ENCODE peak calls at places on chromosomes 3 and 15, in six cellular contexts. One of them, this sample, is unnamed.
A peak's percentile ranks its signal among the peaks of the same experiment; 100 is the strongest.

GRCh38 chr15:100852630-100853029 is 27.0 kb upstream of the ALDH1A3 start:
- DNase-seq in effector memory CD8-positive, alpha-beta T cell: no peak
- DNase-seq in T47D: no peak
- DNase-seq in PC-9: no peak
- DNase-seq in pancreas: no peak
- DNase-seq in renal cortical epithelial cell: no peak
- DNase-seq in this sample: no peak

GRCh38 chr3:195881276-195881988 is 26.9 kb downstream of the TNK2 start:
- DNase-seq in effector memory CD8-positive, alpha-beta T cell: no peak
- DNase-seq in T47D: no peak
- DNase-seq in PC-9: no peak
- DNase-seq in pancreas: no peak
- DNase-seq in renal cortical epithelial cell: no peak
- DNase-seq in this sample: no peak

GRCh38 chr15:62799037-62799436 is 243.5 kb upstream of the TPM1 start:
- DNase-seq in effector memory CD8-positive, alpha-beta T cell: no peak
- DNase-seq in T47D: no peak
- DNase-seq in PC-9: no peak
- DNase-seq in pancreas: no peak
- DNase-seq in renal cortical epithelial cell: no peak
- DNase-seq in this sample: no peak

GRCh38 chr3:55735976-55736375 is 248.9 kb upstream of the WNT5A start:
- DNase-seq in effector memory CD8-positive, alpha-beta T cell: no peak
- DNase-seq in T47D: no peak
- DNase-seq in PC-9: no peak
- DNase-seq in pancreas: no peak
- DNase-seq in renal cortical epithelial cell: peak; percentile 8
- DNase-seq in this sample: no peak

GRCh38 chr3:151976211-151977050 is 103.0 kb downstream of the SUCNR1 start:
- DNase-seq in effector memory CD8-positive, alpha-beta T cell: no peak
- DNase-seq in T47D: no peak
- DNase-seq in PC-9: peak; percentile 49
- DNase-seq in pancreas: no peak
- DNase-seq in renal cortical epithelial cell: peak; percentile 100
- DNase-seq in this sample: peak; percentile 76

GRCh38 chr15:69071265-69071664 is 56.8 kb downstream of the NOX5 start:
- DNase-seq in effector memory CD8-positive, alpha-beta T cell: no peak
- DNase-seq in T47D: no peak
- DNase-seq in PC-9: no peak
- DNase-seq in pancreas: no peak
- DNase-seq in renal cortical epithelial cell: no peak
- DNase-seq in this sample: no peak

GRCh38 chr3:1987983-1988382 is 110.7 kb upstream of the CNTN4 start:
- DNase-seq in effector memory CD8-positive, alpha-beta T cell: no peak
- DNase-seq in T47D: no peak
- DNase-seq in PC-9: no peak
- DNase-seq in pancreas: no peak
- DNase-seq in renal cortical epithelial cell: peak; percentile 58
- DNase-seq in this sample: no peak

GRCh38 chr3:162769559-162769958 is 1273.0 kb downstream of the OTOL1 start:
- DNase-seq in effector memory CD8-positive, alpha-beta T cell: no peak
- DNase-seq in T47D: no peak
- DNase-seq in PC-9: no peak
- DNase-seq in pancreas: no peak
- DNase-seq in renal cortical epithelial cell: peak; percentile 54
- DNase-seq in this sample: no peak

GRCh38 chr15:90957105-90957790 is 2.6 kb downstream of the RCCD1 start:
- DNase-seq in effector memory CD8-positive, alpha-beta T cell: no peak
- DNase-seq in T47D: no peak
- DNase-seq in PC-9: no peak
- DNase-seq in pancreas: peak; percentile 86
- DNase-seq in renal cortical epithelial cell: no peak
- DNase-seq in this sample: no peak

GRCh38 chr3:195212033-195212748 is 58.8 kb downstream of the XXYLT1 start:
- DNase-seq in effector memory CD8-positive, alpha-beta T cell: no peak
- DNase-seq in T47D: no peak
- DNase-seq in PC-9: no peak
- DNase-seq in pancreas: no peak
- DNase-seq in renal cortical epithelial cell: no peak
- DNase-seq in this sample: no peak

GRCh38 chr3:94990952-94991705 is 928.3 kb downstream of the NSUN3 start:
- DNase-seq in effector memory CD8-positive, alpha-beta T cell: no peak
- DNase-seq in T47D: no peak
- DNase-seq in PC-9: no peak
- DNase-seq in pancreas: no peak
- DNase-seq in renal cortical epithelial cell: peak; percentile 25
- DNase-seq in this sample: no peak

GRCh38 chr3:65342084-65342683 is 654.4 kb upstream of the ADAMTS9 start:
- DNase-seq in effector memory CD8-positive, alpha-beta T cell: no peak
- DNase-seq in T47D: no peak
- DNase-seq in PC-9: peak; percentile 37
- DNase-seq in pancreas: peak; percentile 37
- DNase-seq in renal cortical epithelial cell: peak; percentile 36
- DNase-seq in this sample: no peak

GRCh38 chr3:12759693-12760565 is 870 bp upstream of the TMEM40 start:
- DNase-seq in effector memory CD8-positive, alpha-beta T cell: no peak
- DNase-seq in T47D: no peak
- DNase-seq in PC-9: peak; percentile 39
- DNase-seq in pancreas: no peak
- DNase-seq in renal cortical epithelial cell: no peak
- DNase-seq in this sample: no peak

GRCh38 chr15:67882487-67883227 is 42.8 kb upstream of the RNU6-1 start:
- DNase-seq in effector memory CD8-positive, alpha-beta T cell: no peak
- DNase-seq in T47D: no peak
- DNase-seq in PC-9: no peak
- DNase-seq in pancreas: no peak
- DNase-seq in renal cortical epithelial cell: no peak
- DNase-seq in this sample: no peak

GRCh38 chr3:59502806-59503205 is 453.0 kb upstream of the CFAP20DC start:
- DNase-seq in effector memory CD8-positive, alpha-beta T cell: no peak
- DNase-seq in T47D: no peak
- DNase-seq in PC-9: no peak
- DNase-seq in pancreas: no peak
- DNase-seq in renal cortical epithelial cell: peak; percentile 72
- DNase-seq in this sample: peak; percentile 19

GRCh38 chr3:24958910-24959447 is 464.3 kb upstream of the THRB start:
- DNase-seq in effector memory CD8-positive, alpha-beta T cell: no peak
- DNase-seq in T47D: no peak
- DNase-seq in PC-9: no peak
- DNase-seq in pancreas: no peak
- DNase-seq in renal cortical epithelial cell: no peak
- DNase-seq in this sample: no peak

GRCh38 chr3:111809196-111809595 is 49.9 kb upstream of the PHLDB2 start:
- DNase-seq in effector memory CD8-positive, alpha-beta T cell: no peak
- DNase-seq in T47D: no peak
- DNase-seq in PC-9: peak; percentile 26
- DNase-seq in pancreas: no peak
- DNase-seq in renal cortical epithelial cell: peak; percentile 86
- DNase-seq in this sample: no peak

GRCh38 chr15:42331235-42331634 is 28.1 kb upstream of the CAPN3 start:
- DNase-seq in effector memory CD8-positive, alpha-beta T cell: no peak
- DNase-seq in T47D: no peak
- DNase-seq in PC-9: no peak
- DNase-seq in pancreas: no peak
- DNase-seq in renal cortical epithelial cell: no peak
- DNase-seq in this sample: no peak

GRCh38 chr3:60932669-60933068 is 318.6 kb downstream of the FHIT start:
- DNase-seq in effector memory CD8-positive, alpha-beta T cell: no peak
- DNase-seq in T47D: no peak
- DNase-seq in PC-9: no peak
- DNase-seq in pancreas: no peak
- DNase-seq in renal cortical epithelial cell: peak; percentile 37
- DNase-seq in this sample: no peak

GRCh38 chr15:91055548-91056331 is 33.3 kb upstream of the VPS33B start:
- DNase-seq in effector memory CD8-positive, alpha-beta T cell: peak; percentile 13
- DNase-seq in T47D: peak; percentile 71
- DNase-seq in PC-9: peak; percentile 54
- DNase-seq in pancreas: peak; percentile 65
- DNase-seq in renal cortical epithelial cell: peak; percentile 52
- DNase-seq in this sample: no peak

GRCh38 chr15:85854345-85855097 is 59.8 kb upstream of the KLHL25 start:
- DNase-seq in effector memory CD8-positive, alpha-beta T cell: peak; percentile 57
- DNase-seq in T47D: peak; percentile 50
- DNase-seq in PC-9: peak; percentile 25
- DNase-seq in pancreas: no peak
- DNase-seq in renal cortical epithelial cell: peak; percentile 57
- DNase-seq in this sample: no peak

GRCh38 chr3:9703736-9704342 is at the start of gene CPNE9:
- DNase-seq in effector memory CD8-positive, alpha-beta T cell: no peak
- DNase-seq in T47D: no peak
- DNase-seq in PC-9: no peak
- DNase-seq in pancreas: no peak
- DNase-seq in renal cortical epithelial cell: no peak
- DNase-seq in this sample: no peak

GRCh38 chr3:101979033-101979432 is 129.7 kb downstream of the NFKBIZ start:
- DNase-seq in effector memory CD8-positive, alpha-beta T cell: no peak
- DNase-seq in T47D: no peak
- DNase-seq in PC-9: no peak
- DNase-seq in pancreas: no peak
- DNase-seq in renal cortical epithelial cell: no peak
- DNase-seq in this sample: no peak

GRCh38 chr3:10928396-10928960 is 64.1 kb upstream of the SLC6A1 start:
- DNase-seq in effector memory CD8-positive, alpha-beta T cell: no peak
- DNase-seq in T47D: no peak
- DNase-seq in PC-9: no peak
- DNase-seq in pancreas: peak; percentile 21
- DNase-seq in renal cortical epithelial cell: no peak
- DNase-seq in this sample: no peak

GRCh38 chr3:47197287-47197686 is 33.4 kb upstream of the SETD2 start:
- DNase-seq in effector memory CD8-positive, alpha-beta T cell: no peak
- DNase-seq in T47D: no peak
- DNase-seq in PC-9: no peak
- DNase-seq in pancreas: no peak
- DNase-seq in renal cortical epithelial cell: no peak
- DNase-seq in this sample: no peak

GRCh38 chr3:14991818-14992612 is 44.6 kb downstream of the NR2C2 start:
- DNase-seq in effector memory CD8-positive, alpha-beta T cell: no peak
- DNase-seq in T47D: no peak
- DNase-seq in PC-9: no peak
- DNase-seq in pancreas: no peak
- DNase-seq in renal cortical epithelial cell: peak; percentile 23
- DNase-seq in this sample: no peak

GRCh38 chr3:42731476-42732195 is 29.0 kb upstream of the HHATL start:
- DNase-seq in effector memory CD8-positive, alpha-beta T cell: no peak
- DNase-seq in T47D: no peak
- DNase-seq in PC-9: no peak
- DNase-seq in pancreas: no peak
- DNase-seq in renal cortical epithelial cell: no peak
- DNase-seq in this sample: no peak

GRCh38 chr15:57138260-57138895 is 219.9 kb downstream of the TCF12 start:
- DNase-seq in effector memory CD8-positive, alpha-beta T cell: no peak
- DNase-seq in T47D: peak; percentile 19
- DNase-seq in PC-9: peak; percentile 9
- DNase-seq in pancreas: no peak
- DNase-seq in renal cortical epithelial cell: peak; percentile 77
- DNase-seq in this sample: peak; percentile 33

GRCh38 chr3:62371735-62372591 is 1.4 kb downstream of the FEZF2 start:
- DNase-seq in effector memory CD8-positive, alpha-beta T cell: no peak
- DNase-seq in T47D: no peak
- DNase-seq in PC-9: no peak
- DNase-seq in pancreas: peak; percentile 67
- DNase-seq in renal cortical epithelial cell: no peak
- DNase-seq in this sample: no peak

GRCh38 chr3:124351430-124352142 is 359.7 kb upstream of the ROPN1 start:
- DNase-seq in effector memory CD8-positive, alpha-beta T cell: no peak
- DNase-seq in T47D: peak; percentile 63
- DNase-seq in PC-9: peak; percentile 21
- DNase-seq in pancreas: no peak
- DNase-seq in renal cortical epithelial cell: peak; percentile 86
- DNase-seq in this sample: peak; percentile 7

GRCh38 chr3:158768881-158769518 is 32.9 kb upstream of the MFSD1 start:
- DNase-seq in effector memory CD8-positive, alpha-beta T cell: no peak
- DNase-seq in T47D: no peak
- DNase-seq in PC-9: peak; percentile 46
- DNase-seq in pancreas: no peak
- DNase-seq in renal cortical epithelial cell: peak; percentile 95
- DNase-seq in this sample: no peak

GRCh38 chr3:188365978-188366698 is 212.2 kb downstream of the LPP start:
- DNase-seq in effector memory CD8-positive, alpha-beta T cell: no peak
- DNase-seq in T47D: no peak
- DNase-seq in PC-9: no peak
- DNase-seq in pancreas: no peak
- DNase-seq in renal cortical epithelial cell: peak; percentile 51
- DNase-seq in this sample: no peak

This sample was measured in keratinocyte.